ENCODE peak calls at places on chromosome 19, in nine cellular contexts. One of them, this sample, is unnamed.

GRCh38 chr19:12825259-12826131 is 8.9 kb downstream of the RTBDN start:
- DNase-seq in upper lobe of left lung: peak; percentile 85
- DNase-seq in tibial nerve: no peak
- DNase-seq in choroid plexus epithelial cell: no peak
- DNase-seq in AG10803: peak; percentile 32
- DNase-seq in brain microvascular endothelial cell: no peak
- DNase-seq in NB4: no peak
- DNase-seq in AG09309: no peak
- DNase-seq in GM23338: peak; percentile 96
- DNase-seq in this sample: no peak

GRCh38 chr19:15456871-15457700 is 7.3 kb downstream of the RASAL3 start:
- DNase-seq in upper lobe of left lung: peak; percentile 82
- DNase-seq in tibial nerve: no peak
- DNase-seq in choroid plexus epithelial cell: no peak
- DNase-seq in AG10803: no peak
- DNase-seq in brain microvascular endothelial cell: no peak
- DNase-seq in NB4: no peak
- DNase-seq in AG09309: no peak
- DNase-seq in GM23338: peak; percentile 99
- DNase-seq in this sample: no peak

GRCh38 chr19:42465827-42466280 is 23.1 kb upstream of the CXCL17 start:
- DNase-seq in upper lobe of left lung: no peak
- DNase-seq in tibial nerve: no peak
- DNase-seq in choroid plexus epithelial cell: no peak
- DNase-seq in AG10803: no peak
- DNase-seq in brain microvascular endothelial cell: no peak
- DNase-seq in NB4: no peak
- DNase-seq in AG09309: no peak
- DNase-seq in GM23338: no peak
- DNase-seq in this sample: peak; percentile 58

GRCh38 chr19:19677579-19677978 is 8.9 kb downstream of the ZNF101 start:
- DNase-seq in upper lobe of left lung: no peak
- DNase-seq in tibial nerve: no peak
- DNase-seq in choroid plexus epithelial cell: no peak
- DNase-seq in AG10803: no peak
- DNase-seq in brain microvascular endothelial cell: no peak
- DNase-seq in NB4: no peak
- DNase-seq in AG09309: no peak
- DNase-seq in GM23338: no peak
- DNase-seq in this sample: no peak

GRCh38 chr19:3375221-3376088 is 9.1 kb downstream of the NFIC start:
- DNase-seq in upper lobe of left lung: peak; percentile 89
- DNase-seq in tibial nerve: peak; percentile 87
- DNase-seq in choroid plexus epithelial cell: peak; percentile 46
- DNase-seq in AG10803: peak; percentile 37
- DNase-seq in brain microvascular endothelial cell: no peak
- DNase-seq in NB4: no peak
- DNase-seq in AG09309: no peak
- DNase-seq in GM23338: no peak
- DNase-seq in this sample: no peak

GRCh38 chr19:51729781-51730180 is 6.0 kb upstream of the HAS1 start:
- DNase-seq in upper lobe of left lung: no peak
- DNase-seq in tibial nerve: no peak
- DNase-seq in choroid plexus epithelial cell: no peak
- DNase-seq in AG10803: peak; percentile 68
- DNase-seq in brain microvascular endothelial cell: no peak
- DNase-seq in NB4: no peak
- DNase-seq in AG09309: no peak
- DNase-seq in GM23338: no peak
- DNase-seq in this sample: no peak

GRCh38 chr19:3494559-3494958 is 5.9 kb downstream of the DOHH start:
- DNase-seq in upper lobe of left lung: peak; percentile 61
- DNase-seq in tibial nerve: no peak
- DNase-seq in choroid plexus epithelial cell: no peak
- DNase-seq in AG10803: no peak
- DNase-seq in brain microvascular endothelial cell: no peak
- DNase-seq in NB4: no peak
- DNase-seq in AG09309: no peak
- DNase-seq in GM23338: no peak
- DNase-seq in this sample: no peak

GRCh38 chr19:39350156-39350555 is 7.9 kb downstream of the SAMD4B start:
- DNase-seq in upper lobe of left lung: no peak
- DNase-seq in tibial nerve: no peak
- DNase-seq in choroid plexus epithelial cell: no peak
- DNase-seq in AG10803: no peak
- DNase-seq in brain microvascular endothelial cell: no peak
- DNase-seq in NB4: no peak
- DNase-seq in AG09309: no peak
- DNase-seq in GM23338: no peak
- DNase-seq in this sample: no peak

GRCh38 chr19:47352095-47352494 is 3.0 kb downstream of the DHX34 start:
- DNase-seq in upper lobe of left lung: no peak
- DNase-seq in tibial nerve: no peak
- DNase-seq in choroid plexus epithelial cell: no peak
- DNase-seq in AG10803: no peak
- DNase-seq in brain microvascular endothelial cell: no peak
- DNase-seq in NB4: no peak
- DNase-seq in AG09309: no peak
- DNase-seq in GM23338: no peak
- DNase-seq in this sample: no peak

GRCh38 chr19:42270346-42271044 is 1.4 kb downstream of the CIC start:
- DNase-seq in upper lobe of left lung: peak; percentile 79
- DNase-seq in tibial nerve: peak; percentile 44
- DNase-seq in choroid plexus epithelial cell: peak; percentile 91
- DNase-seq in AG10803: peak; percentile 91
- DNase-seq in brain microvascular endothelial cell: peak; percentile 70
- DNase-seq in NB4: peak; percentile 60
- DNase-seq in AG09309: peak; percentile 76
- DNase-seq in GM23338: no peak
- DNase-seq in this sample: peak; percentile 36

GRCh38 chr19:47778954-47779351 is 450 bp downstream of the SELENOW start:
- DNase-seq in upper lobe of left lung: no peak
- DNase-seq in tibial nerve: no peak
- DNase-seq in choroid plexus epithelial cell: peak; percentile 21
- DNase-seq in AG10803: peak; percentile 31
- DNase-seq in brain microvascular endothelial cell: no peak
- DNase-seq in NB4: no peak
- DNase-seq in AG09309: no peak
- DNase-seq in GM23338: no peak
- DNase-seq in this sample: no peak

GRCh38 chr19:48403606-48404005 is 10.1 kb downstream of the GRIN2D start:
- DNase-seq in upper lobe of left lung: no peak
- DNase-seq in tibial nerve: no peak
- DNase-seq in choroid plexus epithelial cell: peak; percentile 85
- DNase-seq in AG10803: peak; percentile 55
- DNase-seq in brain microvascular endothelial cell: peak; percentile 75
- DNase-seq in NB4: peak; percentile 93
- DNase-seq in AG09309: no peak
- DNase-seq in GM23338: peak; percentile 93
- DNase-seq in this sample: no peak

GRCh38 chr19:34359954-34360315 is 5.1 kb upstream of the GPI start:
- DNase-seq in upper lobe of left lung: no peak
- DNase-seq in tibial nerve: no peak
- DNase-seq in choroid plexus epithelial cell: no peak
- DNase-seq in AG10803: no peak
- DNase-seq in brain microvascular endothelial cell: no peak
- DNase-seq in NB4: no peak
- DNase-seq in AG09309: no peak
- DNase-seq in GM23338: no peak
- DNase-seq in this sample: no peak

GRCh38 chr19:3700242-3701032 is at the start of gene PIP5K1C:
- DNase-seq in upper lobe of left lung: peak; percentile 99
- DNase-seq in tibial nerve: peak; percentile 83
- DNase-seq in choroid plexus epithelial cell: peak; percentile 87
- DNase-seq in AG10803: peak; percentile 77
- DNase-seq in brain microvascular endothelial cell: peak; percentile 75
- DNase-seq in NB4: peak; percentile 79
- DNase-seq in AG09309: no peak
- DNase-seq in GM23338: peak; percentile 94
- DNase-seq in this sample: peak; percentile 96

GRCh38 chr19:48745208-48745995 is 1.3 kb downstream of the IZUMO1 start:
- DNase-seq in upper lobe of left lung: no peak
- DNase-seq in tibial nerve: no peak
- DNase-seq in choroid plexus epithelial cell: peak; percentile 80
- DNase-seq in AG10803: peak; percentile 43
- DNase-seq in brain microvascular endothelial cell: peak; percentile 77
- DNase-seq in NB4: peak; percentile 89
- DNase-seq in AG09309: no peak
- DNase-seq in GM23338: peak; percentile 94
- DNase-seq in this sample: no peak

DNA sequence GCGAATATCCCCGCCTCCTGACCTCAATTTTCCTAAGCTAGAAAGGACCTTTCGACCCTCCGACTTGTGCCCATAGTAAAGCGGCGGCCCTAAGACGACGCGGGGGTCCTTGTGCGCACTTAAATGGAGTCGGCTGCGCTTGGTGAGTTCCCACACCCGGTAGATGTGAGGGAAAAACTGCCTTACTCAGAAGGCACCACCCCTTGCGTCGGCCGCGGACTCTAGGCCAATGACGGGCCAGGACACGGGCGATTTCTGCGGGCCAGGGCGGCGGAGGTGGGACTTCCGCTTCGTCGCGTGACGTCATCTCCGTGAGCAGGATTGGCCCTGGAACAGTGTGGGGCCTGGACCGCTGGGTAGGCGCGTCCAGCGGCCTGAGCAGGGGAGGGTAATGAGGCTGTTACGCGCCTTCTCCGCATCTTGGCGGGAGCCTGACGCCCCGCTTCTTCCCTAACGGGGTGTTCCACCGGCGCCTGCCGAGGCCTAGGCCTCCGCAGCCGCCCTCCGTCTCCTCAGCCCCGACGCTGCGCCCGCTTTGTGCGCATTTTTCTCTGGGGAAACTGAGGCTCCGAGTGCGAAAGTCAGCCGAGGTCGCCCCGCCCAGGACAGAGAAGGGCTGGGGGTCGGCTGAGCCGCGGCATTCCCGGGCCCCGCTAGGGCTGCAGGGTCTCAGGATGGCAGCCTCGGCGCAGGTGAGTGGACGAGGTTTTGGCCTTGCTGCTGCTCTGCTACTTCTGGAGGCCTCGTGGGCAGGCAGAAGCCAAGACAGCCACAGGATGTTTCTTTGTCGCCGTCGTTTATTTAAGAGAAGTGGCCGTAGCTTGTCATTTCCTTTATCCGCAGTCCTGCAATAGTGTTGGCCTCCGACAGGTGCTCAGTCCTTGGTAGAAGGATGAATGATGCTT is at the start of gene ZNF543:
- DNase-seq in upper lobe of left lung: peak; percentile 98
- DNase-seq in tibial nerve: peak; percentile 82
- DNase-seq in choroid plexus epithelial cell: peak; percentile 97
- DNase-seq in AG10803: peak; percentile 94
- DNase-seq in brain microvascular endothelial cell: peak; percentile 96
- DNase-seq in NB4: peak; percentile 94
- DNase-seq in AG09309: peak; percentile 74
- DNase-seq in GM23338: peak; percentile 99
- DNase-seq in this sample: peak; percentile 90
- TF ChIP-seq CTCF in upper lobe of left lung: no peak
- TF ChIP-seq CTCF in tibial nerve: no peak
- TF ChIP-seq CTCF in choroid plexus epithelial cell: no peak
- TF ChIP-seq CTCF in AG10803: peak; percentile 22
- TF ChIP-seq CTCF in brain microvascular endothelial cell: peak; percentile 9
- TF ChIP-seq CTCF in NB4: no peak
- TF ChIP-seq CTCF in AG09309: no peak
- TF ChIP-seq CTCF in GM23338: no peak
- TF ChIP-seq CTCF in this sample: no peak

GRCh38 chr19:10243606-10244005 is 8.4 kb upstream of the MRPL4 start:
- DNase-seq in upper lobe of left lung: no peak
- DNase-seq in tibial nerve: no peak
- DNase-seq in choroid plexus epithelial cell: no peak
- DNase-seq in AG10803: no peak
- DNase-seq in brain microvascular endothelial cell: no peak
- DNase-seq in NB4: no peak
- DNase-seq in AG09309: no peak
- DNase-seq in GM23338: no peak
- DNase-seq in this sample: no peak
- TF ChIP-seq CTCF in upper lobe of left lung: no peak
- TF ChIP-seq CTCF in tibial nerve: no peak
- TF ChIP-seq CTCF in choroid plexus epithelial cell: no peak
- TF ChIP-seq CTCF in AG10803: no peak
- TF ChIP-seq CTCF in brain microvascular endothelial cell: no peak
- TF ChIP-seq CTCF in NB4: no peak
- TF ChIP-seq CTCF in AG09309: no peak
- TF ChIP-seq CTCF in GM23338: no peak
- TF ChIP-seq CTCF in this sample: no peak

GRCh38 chr19:2231621-2232221 is 4.4 kb downstream of the PLEKHJ1 start:
- DNase-seq in upper lobe of left lung: peak; percentile 79
- DNase-seq in tibial nerve: no peak
- DNase-seq in choroid plexus epithelial cell: no peak
- DNase-seq in AG10803: no peak
- DNase-seq in brain microvascular endothelial cell: no peak
- DNase-seq in NB4: peak; percentile 52
- DNase-seq in AG09309: no peak
- DNase-seq in GM23338: no peak
- DNase-seq in this sample: no peak
- TF ChIP-seq CTCF in upper lobe of left lung: peak; percentile 11
- TF ChIP-seq CTCF in tibial nerve: no peak
- TF ChIP-seq CTCF in choroid plexus epithelial cell: no peak
- TF ChIP-seq CTCF in AG10803: peak; percentile 24
- TF ChIP-seq CTCF in brain microvascular endothelial cell: peak; percentile 25
- TF ChIP-seq CTCF in NB4: no peak
- TF ChIP-seq CTCF in AG09309: no peak
- TF ChIP-seq CTCF in GM23338: peak; percentile 20
- TF ChIP-seq CTCF in this sample: no peak

DNA sequence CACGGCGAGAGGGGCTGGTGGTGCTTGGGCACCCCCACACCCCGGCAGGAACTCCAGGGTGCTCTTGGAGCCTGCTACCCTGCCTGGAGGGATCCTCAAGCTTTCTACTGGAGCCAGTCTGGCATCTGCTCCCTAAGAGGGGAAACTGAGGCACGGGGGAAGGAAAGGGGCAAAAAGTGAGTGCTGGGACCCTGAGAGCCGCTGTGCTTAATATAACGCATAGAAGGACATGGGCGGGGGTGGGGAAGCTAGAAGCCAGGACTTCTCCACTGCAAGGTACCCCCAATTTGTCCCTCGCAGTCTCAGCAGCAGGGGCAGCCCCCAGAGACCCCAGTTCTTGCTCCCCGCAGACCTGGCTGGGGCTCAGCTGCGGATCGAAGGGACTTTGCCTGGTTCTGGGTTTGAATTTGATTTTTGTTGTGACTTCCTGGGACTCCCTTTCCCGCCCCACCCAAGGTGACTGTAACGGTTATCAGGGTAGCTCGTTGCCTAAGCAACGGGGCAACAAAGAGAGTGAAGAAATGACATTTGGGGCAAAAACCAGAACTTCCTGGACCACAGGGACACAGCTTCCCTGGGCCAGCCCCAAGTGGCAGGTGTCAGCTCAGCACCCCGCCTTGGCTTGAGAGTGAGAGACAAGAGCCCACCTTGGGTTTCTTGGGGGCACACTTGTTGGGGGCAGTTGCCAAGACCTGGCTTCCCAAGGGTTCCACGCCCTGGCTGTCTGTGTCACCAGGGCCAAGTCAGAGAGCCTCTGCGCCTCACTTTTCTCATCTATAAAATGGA is 638 bp downstream of the ADGRE5 start:
- DNase-seq in upper lobe of left lung: no peak
- DNase-seq in tibial nerve: no peak
- DNase-seq in choroid plexus epithelial cell: no peak
- DNase-seq in AG10803: peak; percentile 69
- DNase-seq in brain microvascular endothelial cell: peak; percentile 52
- DNase-seq in NB4: peak; percentile 75
- DNase-seq in AG09309: no peak
- DNase-seq in GM23338: no peak
- DNase-seq in this sample: no peak
- TF ChIP-seq CTCF in upper lobe of left lung: no peak
- TF ChIP-seq CTCF in tibial nerve: no peak
- TF ChIP-seq CTCF in choroid plexus epithelial cell: no peak
- TF ChIP-seq CTCF in AG10803: peak; percentile 3
- TF ChIP-seq CTCF in brain microvascular endothelial cell: no peak
- TF ChIP-seq CTCF in NB4: no peak
- TF ChIP-seq CTCF in AG09309: no peak
- TF ChIP-seq CTCF in GM23338: no peak
- TF ChIP-seq CTCF in this sample: no peak